ENCODE peak calls at places on chromosomes 13 and 19, in six cellular contexts. One of them, this sample, is unnamed.

GRCh38 chr19:43718627-43719377 is 2.9 kb downstream of the IRGC start:
- DNase-seq in endothelial cell of umbilical vein: no peak
- DNase-seq in right lobe of liver: no peak
- DNase-seq in upper lobe of left lung: peak
- DNase-seq in heart left ventricle: no peak
- DNase-seq in breast epithelium: no peak
- DNase-seq in this sample: no peak

GRCh38 chr13:44812818-44813217 is 176.5 kb downstream of the NUFIP1 start:
- DNase-seq in breast epithelium: no peak
- DNase-seq in heart left ventricle: no peak
- DNase-seq in upper lobe of left lung: no peak
- DNase-seq in right lobe of liver: no peak
- DNase-seq in endothelial cell of umbilical vein: no peak
- DNase-seq in this sample: no peak

GRCh38 chr19:50705422-50706019 is 14.1 kb downstream of the SHANK1 start:
- DNase-seq in heart left ventricle: no peak
- DNase-seq in endothelial cell of umbilical vein: peak
- DNase-seq in right lobe of liver: no peak
- DNase-seq in upper lobe of left lung: no peak
- DNase-seq in breast epithelium: no peak
- DNase-seq in this sample: no peak

GRCh38 chr19:15840833-15841232 is 25.4 kb upstream of the OR10H1 start:
- DNase-seq in upper lobe of left lung: no peak
- DNase-seq in endothelial cell of umbilical vein: no peak
- DNase-seq in heart left ventricle: no peak
- DNase-seq in breast epithelium: no peak
- DNase-seq in right lobe of liver: no peak
- DNase-seq in this sample: no peak

GRCh38 chr13:93603043-93603442 is 376.4 kb downstream of the GPC6 start:
- DNase-seq in right lobe of liver: no peak
- DNase-seq in heart left ventricle: no peak
- DNase-seq in upper lobe of left lung: no peak
- DNase-seq in breast epithelium: no peak
- DNase-seq in endothelial cell of umbilical vein: no peak
- DNase-seq in this sample: no peak

GRCh38 chr19:21586341-21587116 is 81.1 kb downstream of the ZNF429 start:
- DNase-seq in breast epithelium: no peak
- DNase-seq in heart left ventricle: no peak
- DNase-seq in endothelial cell of umbilical vein: no peak
- DNase-seq in right lobe of liver: peak
- DNase-seq in upper lobe of left lung: peak
- DNase-seq in this sample: no peak

GRCh38 chr19:50465986-50466771 is 10.1 kb upstream of the EMC10 start:
- DNase-seq in endothelial cell of umbilical vein: no peak
- DNase-seq in heart left ventricle: no peak
- DNase-seq in right lobe of liver: no peak
- DNase-seq in breast epithelium: no peak
- DNase-seq in upper lobe of left lung: peak
- DNase-seq in this sample: no peak

GRCh38 chr13:29991343-29991742 is 140.9 kb upstream of the UBL3 start:
- DNase-seq in breast epithelium: no peak
- DNase-seq in heart left ventricle: no peak
- DNase-seq in right lobe of liver: no peak
- DNase-seq in endothelial cell of umbilical vein: no peak
- DNase-seq in upper lobe of left lung: no peak
- DNase-seq in this sample: no peak

GRCh38 chr13:27808866-27809546 is 16.7 kb downstream of the GSX1 start:
- DNase-seq in endothelial cell of umbilical vein: no peak
- DNase-seq in breast epithelium: no peak
- DNase-seq in heart left ventricle: no peak
- DNase-seq in right lobe of liver: no peak
- DNase-seq in upper lobe of left lung: no peak
- DNase-seq in this sample: no peak

GRCh38 chr13:76683854-76684253 is 202.4 kb downstream of the KCTD12 start:
- DNase-seq in endothelial cell of umbilical vein: no peak
- DNase-seq in breast epithelium: no peak
- DNase-seq in heart left ventricle: no peak
- DNase-seq in right lobe of liver: no peak
- DNase-seq in upper lobe of left lung: no peak
- DNase-seq in this sample: no peak

GRCh38 chr19:35977446-35978222 is 17.4 kb upstream of the SDHAF1 start:
- DNase-seq in upper lobe of left lung: peak
- DNase-seq in right lobe of liver: no peak
- DNase-seq in heart left ventricle: no peak
- DNase-seq in breast epithelium: no peak
- DNase-seq in endothelial cell of umbilical vein: no peak
- DNase-seq in this sample: no peak

GRCh38 chr13:44237276-44237767 is 136.3 kb upstream of the SERP2 start:
- DNase-seq in endothelial cell of umbilical vein: peak
- DNase-seq in heart left ventricle: peak
- DNase-seq in upper lobe of left lung: no peak
- DNase-seq in breast epithelium: peak
- DNase-seq in right lobe of liver: no peak
- DNase-seq in this sample: peak

GRCh38 chr13:23928985-23929384 is 31.7 kb upstream of the C1QTNF9B start:
- DNase-seq in upper lobe of left lung: no peak
- DNase-seq in heart left ventricle: no peak
- DNase-seq in right lobe of liver: no peak
- DNase-seq in endothelial cell of umbilical vein: peak
- DNase-seq in breast epithelium: no peak
- DNase-seq in this sample: no peak

GRCh38 chr13:27966641-27967202 is 2.4 kb downstream of the CDX2 start:
- DNase-seq in right lobe of liver: no peak
- DNase-seq in upper lobe of left lung: no peak
- DNase-seq in heart left ventricle: no peak
- DNase-seq in breast epithelium: no peak
- DNase-seq in endothelial cell of umbilical vein: no peak
- DNase-seq in this sample: no peak

GRCh38 chr13:60047943-60048342 is 115.8 kb downstream of the DIAPH3 start:
- DNase-seq in upper lobe of left lung: no peak
- DNase-seq in heart left ventricle: no peak
- DNase-seq in right lobe of liver: no peak
- DNase-seq in endothelial cell of umbilical vein: no peak
- DNase-seq in breast epithelium: no peak
- DNase-seq in this sample: no peak

GRCh38 chr19:46271488-46272197 is 25.2 kb upstream of the HIF3A start:
- DNase-seq in endothelial cell of umbilical vein: peak
- DNase-seq in upper lobe of left lung: no peak
- DNase-seq in breast epithelium: no peak
- DNase-seq in right lobe of liver: no peak
- DNase-seq in heart left ventricle: no peak
- DNase-seq in this sample: no peak

GRCh38 chr13:26664942-26665341 is 95.6 kb downstream of the GPR12 start:
- DNase-seq in upper lobe of left lung: no peak
- DNase-seq in right lobe of liver: no peak
- DNase-seq in endothelial cell of umbilical vein: no peak
- DNase-seq in heart left ventricle: no peak
- DNase-seq in breast epithelium: no peak
- DNase-seq in this sample: no peak

GRCh38 chr13:40644838-40645620 is 21.4 kb downstream of the FOXO1 start:
- DNase-seq in heart left ventricle: no peak
- DNase-seq in upper lobe of left lung: no peak
- DNase-seq in breast epithelium: no peak
- DNase-seq in endothelial cell of umbilical vein: no peak
- DNase-seq in right lobe of liver: no peak
- DNase-seq in this sample: no peak

GRCh38 chr19:35959040-35959967 is 23.1 kb downstream of the LRFN3 start:
- DNase-seq in upper lobe of left lung: peak
- DNase-seq in right lobe of liver: peak
- DNase-seq in heart left ventricle: peak
- DNase-seq in endothelial cell of umbilical vein: no peak
- DNase-seq in breast epithelium: no peak
- DNase-seq in this sample: no peak

GRCh38 chr19:23399443-23399842 is 4.2 kb upstream of the ZNF91 start:
- DNase-seq in right lobe of liver: no peak
- DNase-seq in heart left ventricle: no peak
- DNase-seq in upper lobe of left lung: no peak
- DNase-seq in breast epithelium: no peak
- DNase-seq in endothelial cell of umbilical vein: no peak
- DNase-seq in this sample: no peak

GRCh38 chr19:33740811-33741396 is 55.8 kb upstream of the KCTD15 start:
- DNase-seq in endothelial cell of umbilical vein: peak
- DNase-seq in heart left ventricle: peak
- DNase-seq in right lobe of liver: no peak
- DNase-seq in upper lobe of left lung: no peak
- DNase-seq in breast epithelium: no peak
- DNase-seq in this sample: no peak

GRCh38 chr13:33999830-34000605 is 182.1 kb downstream of the RFC3 start:
- DNase-seq in breast epithelium: no peak
- DNase-seq in endothelial cell of umbilical vein: no peak
- DNase-seq in upper lobe of left lung: no peak
- DNase-seq in right lobe of liver: no peak
- DNase-seq in heart left ventricle: no peak
- DNase-seq in this sample: no peak

GRCh38 chr13:101346942-101347728 is 69.2 kb downstream of the NALCN start:
- DNase-seq in heart left ventricle: no peak
- DNase-seq in upper lobe of left lung: no peak
- DNase-seq in endothelial cell of umbilical vein: no peak
- DNase-seq in right lobe of liver: no peak
- DNase-seq in breast epithelium: no peak
- DNase-seq in this sample: no peak

GRCh38 chr19:1622007-1622406 is 16.7 kb upstream of the UQCR11 start:
- DNase-seq in heart left ventricle: no peak
- DNase-seq in right lobe of liver: no peak
- DNase-seq in breast epithelium: no peak
- DNase-seq in endothelial cell of umbilical vein: no peak
- DNase-seq in upper lobe of left lung: peak
- DNase-seq in this sample: no peak
- TF ChIP-seq POLR2A in heart left ventricle: no peak
- TF ChIP-seq POLR2A in right lobe of liver: no peak
- TF ChIP-seq POLR2A in breast epithelium: no peak
- TF ChIP-seq POLR2A in endothelial cell of umbilical vein: no peak
- TF ChIP-seq POLR2A in upper lobe of left lung: no peak
- TF ChIP-seq POLR2A in this sample: no peak

GRCh38 chr19:8084152-8084551 is 31.6 kb downstream of the CCL25 start:
- DNase-seq in breast epithelium: no peak
- DNase-seq in heart left ventricle: no peak
- DNase-seq in endothelial cell of umbilical vein: no peak
- DNase-seq in upper lobe of left lung: no peak
- DNase-seq in right lobe of liver: no peak
- DNase-seq in this sample: no peak

GRCh38 chr19:8083141-8083540 is 30.6 kb downstream of the CCL25 start:
- DNase-seq in breast epithelium: no peak
- DNase-seq in endothelial cell of umbilical vein: no peak
- DNase-seq in right lobe of liver: no peak
- DNase-seq in heart left ventricle: no peak
- DNase-seq in upper lobe of left lung: no peak
- DNase-seq in this sample: no peak

GRCh38 chr19:8086849-8087248 is 34.3 kb downstream of the CCL25 start:
- DNase-seq in upper lobe of left lung: no peak
- DNase-seq in right lobe of liver: no peak
- DNase-seq in breast epithelium: no peak
- DNase-seq in endothelial cell of umbilical vein: no peak
- DNase-seq in heart left ventricle: no peak
- DNase-seq in this sample: no peak

GRCh38 chr19:8087876-8088275 is 35.3 kb downstream of the CCL25 start:
- DNase-seq in endothelial cell of umbilical vein: no peak
- DNase-seq in breast epithelium: no peak
- DNase-seq in heart left ventricle: no peak
- DNase-seq in upper lobe of left lung: no peak
- DNase-seq in right lobe of liver: no peak
- DNase-seq in this sample: no peak

GRCh38 chr19:8085606-8086464 is 33.3 kb downstream of the CCL25 start:
- DNase-seq in heart left ventricle: no peak
- DNase-seq in endothelial cell of umbilical vein: no peak
- DNase-seq in right lobe of liver: peak
- DNase-seq in upper lobe of left lung: no peak
- DNase-seq in breast epithelium: no peak
- DNase-seq in this sample: no peak
- H3K27ac ChIP-seq in heart left ventricle: no peak
- H3K27ac ChIP-seq in endothelial cell of umbilical vein: no peak
- H3K27ac ChIP-seq in right lobe of liver: no peak
- H3K27ac ChIP-seq in upper lobe of left lung: no peak
- H3K27ac ChIP-seq in breast epithelium: no peak
- H3K27ac ChIP-seq in this sample: no peak

GRCh38 chr13:52847322-52847681 is 1.1 kb downstream of the PCDH8 start:
- DNase-seq in endothelial cell of umbilical vein: no peak
- DNase-seq in upper lobe of left lung: no peak
- DNase-seq in right lobe of liver: no peak
- DNase-seq in heart left ventricle: no peak
- DNase-seq in breast epithelium: no peak
- DNase-seq in this sample: no peak
- H3K4me3 ChIP-seq in endothelial cell of umbilical vein: no peak
- H3K4me3 ChIP-seq in upper lobe of left lung: no peak
- H3K4me3 ChIP-seq in right lobe of liver: no peak
- H3K4me3 ChIP-seq in heart left ventricle: no peak
- H3K4me3 ChIP-seq in breast epithelium: peak
- H3K4me3 ChIP-seq in this sample: no peak

DNA sequence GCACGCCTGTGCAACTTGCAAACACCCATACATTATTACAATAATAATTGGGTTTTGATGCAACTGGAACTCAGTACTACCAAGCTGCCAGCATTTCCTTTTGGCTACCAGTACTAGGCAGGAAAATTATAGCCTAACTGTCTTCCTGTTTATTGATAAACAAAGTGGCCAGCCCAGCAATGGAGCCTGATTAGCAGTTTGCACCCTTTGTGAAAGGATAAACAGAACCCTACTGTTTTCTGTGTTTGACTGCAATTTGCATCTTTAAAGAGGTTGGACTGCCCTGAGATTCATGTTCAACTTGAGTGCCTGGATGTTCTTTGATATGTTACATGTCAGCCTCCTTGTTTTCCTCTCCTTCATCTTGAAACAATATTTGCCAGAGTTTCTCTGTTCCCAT is 173.9 kb downstream of the ZIC5 start:
- DNase-seq in endothelial cell of umbilical vein: no peak
- DNase-seq in upper lobe of left lung: no peak
- DNase-seq in right lobe of liver: no peak
- DNase-seq in heart left ventricle: no peak
- DNase-seq in breast epithelium: no peak
- DNase-seq in this sample: no peak
- TF ChIP-seq POLR2A in endothelial cell of umbilical vein: no peak
- TF ChIP-seq POLR2A in upper lobe of left lung: no peak
- TF ChIP-seq POLR2A in right lobe of liver: no peak
- TF ChIP-seq POLR2A in heart left ventricle: no peak
- TF ChIP-seq POLR2A in breast epithelium: no peak
- TF ChIP-seq POLR2A in this sample: no peak

GRCh38 chr19:39532233-39533002 is at the start of gene EID2B:
- DNase-seq in upper lobe of left lung: peak
- DNase-seq in endothelial cell of umbilical vein: peak
- DNase-seq in breast epithelium: peak
- DNase-seq in right lobe of liver: peak
- DNase-seq in heart left ventricle: peak
- DNase-seq in this sample: peak
- H3K27ac ChIP-seq in upper lobe of left lung: peak
- H3K27ac ChIP-seq in endothelial cell of umbilical vein: peak
- H3K27ac ChIP-seq in breast epithelium: peak
- H3K27ac ChIP-seq in right lobe of liver: peak
- H3K27ac ChIP-seq in heart left ventricle: peak
- H3K27ac ChIP-seq in this sample: peak

DNA sequence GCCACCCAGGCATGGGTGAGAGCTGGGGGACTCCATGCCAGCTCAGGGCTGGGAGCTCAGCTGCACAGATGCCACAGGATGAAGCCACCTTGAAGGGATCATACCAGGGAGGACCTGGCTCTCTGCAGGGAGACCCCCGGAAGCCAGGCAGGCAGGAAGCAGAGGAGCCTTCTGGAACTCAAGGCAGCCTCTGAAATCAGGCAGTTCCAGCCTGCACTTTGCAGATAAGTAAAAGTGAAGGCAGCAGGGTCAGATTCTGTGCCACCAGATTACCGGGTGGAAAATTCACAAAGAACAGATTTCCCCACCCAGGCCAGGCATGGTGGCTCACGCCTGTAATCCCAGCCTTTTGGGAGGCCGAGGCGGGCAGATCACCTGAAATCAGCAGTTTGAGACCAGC is 2.5 kb downstream of the TMEM259 start:
- DNase-seq in breast epithelium: no peak
- DNase-seq in right lobe of liver: no peak
- DNase-seq in upper lobe of left lung: no peak
- DNase-seq in heart left ventricle: no peak
- DNase-seq in endothelial cell of umbilical vein: no peak
- DNase-seq in this sample: no peak
- H3K4me3 ChIP-seq in breast epithelium: peak
- H3K4me3 ChIP-seq in right lobe of liver: no peak
- H3K4me3 ChIP-seq in upper lobe of left lung: no peak
- H3K4me3 ChIP-seq in heart left ventricle: peak
- H3K4me3 ChIP-seq in endothelial cell of umbilical vein: no peak
- H3K4me3 ChIP-seq in this sample: no peak